ENCODE peak calls at places on chromosomes 1 and 21, in four cellular contexts. V is heart left ventricle, E is mesothelial cell of epicardium, Q is tibial artery. J is an unnamed sample.

GRCh38 chr1:196860323-196860884 is 27.4 kb upstream of the CFHR4 start:
- DNase-seq in V (no peak), E (no peak), Q (no peak), J (no peak)

GRCh38 chr1:6675936-6676335 is 25.7 kb downstream of the DNAJC11 start:
- DNase-seq in V (no peak), E (no peak), Q (no peak), J (no peak)

GRCh38 chr1:162018418-162018817 is 5.3 kb downstream of the OLFML2B start:
- DNase-seq in V (no peak), E (no peak), Q (no peak), J (no peak)

GRCh38 chr1:23701996-23702395 is 10.4 kb downstream of the RPL11 start:
- DNase-seq in V (no peak), E (no peak), Q (no peak), J (no peak)

GRCh38 chr21:37087188-37087587 is 14.1 kb downstream of the TTC3 start:
- DNase-seq in V (no peak), E (no peak), Q (no peak), J (no peak)

GRCh38 chr1:207826557-207827487 is 75.0 kb downstream of the CD46 start:
- DNase-seq in V (no peak), E (no peak), Q (peak), J (no peak)

GRCh38 chr1:14055442-14056225 is 355.6 kb downstream of the PRDM2 start:
- DNase-seq in V (no peak), E (no peak), Q (no peak), J (no peak)

GRCh38 chr1:241235236-241235897 is 121.6 kb downstream of the RGS7 start:
- DNase-seq in V (no peak), E (no peak), Q (no peak), J (no peak)

GRCh38 chr1:180981596-180982387 is 40.9 kb downstream of the STX6 start:
- DNase-seq in V (no peak), E (no peak), Q (no peak), J (no peak)

GRCh38 chr1:35605882-35606182 is 32.7 kb downstream of the TFAP2E start:
- DNase-seq in V (no peak), E (no peak), Q (no peak), J (no peak)

GRCh38 chr1:102578806-102579205 is 529.5 kb downstream of the COL11A1 start:
- DNase-seq in V (no peak), E (no peak), Q (no peak), J (no peak)

GRCh38 chr1:211135342-211135950 is 1.5 kb upstream of the KCNH1 start:
- DNase-seq in V (no peak), E (no peak), Q (no peak), J (no peak)

DNA sequence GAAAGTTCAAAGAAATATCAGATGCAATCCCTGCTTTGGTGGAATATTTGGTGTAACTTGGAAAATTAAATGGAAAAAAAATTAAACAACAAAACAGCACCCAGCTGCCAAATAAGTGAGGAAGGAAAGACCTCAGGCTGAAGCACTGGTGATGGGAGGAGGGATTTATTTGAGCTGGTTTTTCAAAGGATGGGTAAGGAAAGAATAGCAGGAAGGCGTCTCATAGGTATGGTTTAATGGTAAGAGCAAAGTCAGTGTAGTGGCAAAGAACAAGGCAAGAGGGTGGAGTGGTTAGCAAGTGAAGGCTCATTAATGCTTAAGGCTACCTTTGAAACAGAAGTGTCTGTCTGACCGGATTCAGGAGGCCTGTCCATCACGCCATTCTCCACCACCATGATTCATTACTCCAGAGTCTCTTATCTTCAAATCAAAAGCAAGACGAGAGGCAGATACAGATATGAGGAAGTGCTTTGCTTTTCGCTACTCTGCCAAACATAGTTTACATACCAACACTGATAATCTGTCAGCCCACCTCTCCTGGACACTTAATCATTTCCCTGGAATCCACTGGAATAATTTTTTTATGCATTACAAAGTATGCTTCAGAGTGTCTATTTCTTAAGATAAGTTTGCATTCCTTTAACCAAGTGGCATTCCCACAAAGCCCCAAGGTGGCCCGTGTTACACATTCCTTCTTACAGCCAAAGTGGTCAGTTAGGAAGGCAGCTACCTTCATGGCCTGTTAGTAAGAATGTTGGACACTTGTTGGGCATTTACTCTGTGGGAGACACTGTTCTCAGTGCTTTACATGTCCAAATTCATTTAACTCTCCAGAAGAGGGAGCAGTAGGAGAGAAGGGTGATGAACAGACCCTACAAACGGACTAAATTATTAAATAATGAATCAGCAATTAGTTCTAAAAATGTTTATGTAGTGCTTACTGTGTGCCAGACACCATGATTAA is 146.6 kb downstream of the ROR1 start:
- DNase-seq in V (no peak), E (peak), Q (no peak), J (no peak)
- TF ChIP-seq CTCF in V (no peak), E (peak), Q (no peak), J (peak)

GRCh38 chr21:18522181-18522771 is 118.7 kb upstream of the TMPRSS15 start:
- DNase-seq in V (no peak), E (no peak), Q (no peak), J (no peak)
- TF ChIP-seq CTCF in V (no peak), E (peak), Q (peak), J (peak)

DNA sequence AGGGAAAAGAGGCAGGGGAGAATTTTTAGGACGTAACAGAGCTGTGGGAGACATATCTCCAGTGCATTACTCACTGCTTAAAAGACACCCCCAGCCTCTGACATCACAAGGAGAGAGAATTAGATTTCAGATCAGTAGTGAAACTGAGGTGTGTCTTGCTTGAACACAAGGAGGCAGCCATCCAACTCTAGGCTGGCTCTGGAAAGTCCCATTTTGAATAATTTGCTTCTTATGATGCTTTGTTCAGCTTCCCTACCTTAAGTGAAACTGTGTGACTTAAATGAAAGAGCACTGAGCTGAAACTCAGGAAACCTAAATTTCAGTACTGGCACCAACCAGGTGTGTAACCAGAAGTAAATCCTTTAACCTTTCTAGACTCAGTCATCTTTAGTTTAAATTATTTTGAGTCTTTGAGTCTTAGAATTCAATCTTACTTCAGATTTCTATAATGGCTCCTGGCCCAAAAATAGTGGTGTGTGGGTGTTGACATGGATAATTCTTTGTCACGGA is 251.6 kb upstream of the SGIP1 start:
- DNase-seq in V (no peak), E (no peak), Q (no peak), J (no peak)
- TF ChIP-seq CTCF in V (no peak), E (no peak), Q (no peak), J (no peak)

GRCh38 chr1:15702722-15703550 is 18.8 kb downstream of the PLEKHM2 start:
- DNase-seq in V (no peak), E (no peak), Q (no peak), J (no peak)

GRCh38 chr1:15700510-15700909 is 16.4 kb downstream of the PLEKHM2 start:
- DNase-seq in V (no peak), E (no peak), Q (no peak), J (no peak)

GRCh38 chr1:15703562-15703961 is 19.4 kb downstream of the PLEKHM2 start:
- DNase-seq in V (peak), E (no peak), Q (peak), J (no peak)

GRCh38 chr1:15704526-15705183 is 20.5 kb downstream of the PLEKHM2 start:
- DNase-seq in V (no peak), E (no peak), Q (no peak), J (no peak)

DNA sequence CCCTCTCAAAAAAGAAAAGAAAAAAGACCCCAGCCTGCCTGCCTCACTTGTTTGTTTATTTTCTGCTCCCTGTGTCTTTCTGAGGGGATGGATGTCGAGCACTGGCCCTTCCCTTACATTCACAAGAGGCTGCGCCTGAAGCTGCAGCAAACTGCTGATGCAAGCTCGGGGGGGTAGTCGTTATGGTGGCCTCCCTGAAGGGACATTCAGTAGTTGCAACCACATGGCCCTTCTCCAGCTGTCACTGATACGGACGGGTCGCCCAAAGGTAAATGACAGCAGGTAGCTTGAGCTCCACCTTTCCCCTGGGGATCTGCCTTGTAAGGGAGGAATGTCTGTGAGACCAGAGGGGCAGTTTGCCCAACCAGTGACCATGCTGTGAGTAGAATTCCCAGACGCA is 17.7 kb downstream of the PLEKHM2 start:
- DNase-seq in V (no peak), E (no peak), Q (no peak), J (no peak)
- TF ChIP-seq CTCF in V (no peak), E (no peak), Q (no peak), J (no peak)

DNA sequence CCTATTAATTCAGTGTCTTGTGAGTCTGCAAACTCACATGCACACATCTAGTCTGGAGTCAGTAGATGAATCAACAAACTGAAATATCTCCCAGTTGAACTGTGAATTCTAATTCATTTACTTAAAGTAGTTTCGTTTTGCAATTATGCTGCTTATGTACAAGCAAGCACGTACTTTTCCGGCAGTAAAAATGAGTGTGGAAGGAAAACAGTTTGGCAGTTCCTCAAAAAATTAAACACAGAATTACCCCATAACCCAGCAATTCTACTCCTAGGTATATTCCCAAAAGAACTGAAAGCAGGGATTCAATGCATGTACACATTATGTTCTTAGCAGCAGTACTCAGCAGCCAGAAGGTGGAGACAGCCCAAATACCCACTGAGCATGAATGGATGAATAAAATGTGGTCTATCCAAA is 49.3 kb downstream of the GNB1 start:
- DNase-seq in V (no peak), E (no peak), Q (no peak), J (no peak)
- TF ChIP-seq CTCF in V (no peak), E (no peak), Q (no peak), J (no peak)

GRCh38 chr1:152182431-152182830 is 23.4 kb upstream of the RPTN start:
- DNase-seq in V (no peak), E (no peak), Q (no peak), J (no peak)
- TF ChIP-seq CTCF in V (peak), E (no peak), Q (peak), J (no peak)